ENCODE peak calls at places on chromosomes 3 and 15, in five cellular contexts. D is fibroblast of mammary gland, R is BJ, J is body of pancreas, H is fibroblast of pulmonary artery. Z is an unnamed sample.

GRCh38 chr3:80052271-80052670 is 284.5 kb upstream of the ROBO1 start:
- DNase-seq in R (no peak), D (no peak), J (no peak), H (no peak), Z (peak)

GRCh38 chr15:33915571-33916407 is 52.5 kb upstream of the CHRM5 start:
- DNase-seq in R (no peak), J (no peak), D (peak), H (no peak), Z (peak)

GRCh38 chr3:50184242-50184978 is 7.0 kb upstream of the GNAT1 start:
- DNase-seq in J (no peak), H (no peak), D (no peak), R (no peak), Z (no peak)

GRCh38 chr15:80674245-80674614 is 20.9 kb upstream of the ABHD17C start:
- DNase-seq in J (peak), R (no peak), D (peak), H (peak), Z (no peak)

GRCh38 chr3:48425281-48425812 is 4.5 kb downstream of the PLXNB1 start:
- DNase-seq in R (no peak), D (no peak), H (no peak), J (peak), Z (no peak)

GRCh38 chr3:4580346-4581019 is 87.3 kb downstream of the ITPR1 start:
- DNase-seq in R (no peak), H (no peak), D (no peak), J (no peak), Z (no peak)

GRCh38 chr15:53522878-53523455 is 236.5 kb downstream of the WDR72 start:
- DNase-seq in H (no peak), D (no peak), J (peak), R (no peak), Z (no peak)

GRCh38 chr3:24237971-24238767 is 256.5 kb downstream of the THRB start:
- DNase-seq in R (peak), J (peak), D (peak), H (peak), Z (no peak)

GRCh38 chr15:57726411-57726810 is 19.9 kb downstream of the POLR2M start:
- DNase-seq in J (no peak), D (no peak), R (no peak), H (no peak), Z (no peak)

GRCh38 chr15:70226337-70226980 is 128.7 kb upstream of the TLE3 start:
- DNase-seq in J (no peak), R (no peak), D (no peak), H (no peak), Z (no peak)

GRCh38 chr15:33043636-33044035 is 150.9 kb downstream of the FMN1 start:
- DNase-seq in H (no peak), R (no peak), D (no peak), J (no peak), Z (no peak)

GRCh38 chr15:74978503-74978902 is 16.9 kb upstream of the SCAMP5 start:
- DNase-seq in D (peak), R (no peak), H (peak), J (no peak), Z (no peak)

GRCh38 chr15:69096197-69096596 is 64.2 kb upstream of the GLCE start:
- DNase-seq in H (no peak), J (no peak), D (peak), R (no peak), Z (no peak)

GRCh38 chr15:77409259-77410156 is 10.4 kb downstream of the PEAK1 start:
- DNase-seq in J (no peak), R (no peak), D (no peak), H (no peak), Z (no peak)

GRCh38 chr3:51670053-51670666 is 892 bp upstream of the TEX264 start:
- DNase-seq in D (no peak), R (no peak), H (no peak), J (no peak), Z (peak)
- H3K4me3 ChIP-seq in D (no peak), R (no peak), H (no peak), J (peak), Z (no peak)

GRCh38 chr15:43821505-43821904 is 3.0 kb downstream of the MFAP1 start:
- DNase-seq in D (no peak), J (no peak), R (no peak), H (no peak), Z (no peak)
- H3K4me3 ChIP-seq in D (no peak), J (no peak), R (no peak), H (no peak), Z (no peak)

GRCh38 chr3:122700193-122700592 is 19.6 kb downstream of the PARP14 start:
- DNase-seq in R (no peak), H (no peak), D (no peak), J (no peak), Z (no peak)

GRCh38 chr3:122695927-122696561 is 15.4 kb downstream of the PARP14 start:
- DNase-seq in H (no peak), D (no peak), J (no peak), R (no peak), Z (no peak)

GRCh38 chr3:122692674-122693073 is 12.0 kb downstream of the PARP14 start:
- DNase-seq in R (no peak), J (peak), H (no peak), D (no peak), Z (no peak)

GRCh38 chr3:122694966-122695365 is 14.3 kb downstream of the PARP14 start:
- DNase-seq in D (no peak), H (no peak), R (no peak), J (no peak), Z (no peak)

GRCh38 chr3:122697952-122698625 is 17.4 kb downstream of the PARP14 start:
- DNase-seq in D (no peak), J (no peak), R (no peak), H (no peak), Z (no peak)
- H3K4me3 ChIP-seq in D (no peak), J (no peak), R (no peak), H (no peak), Z (no peak)

GRCh38 chr3:104281713-104282112 is 1085.0 kb upstream of the ALCAM start:
- DNase-seq in H (no peak), D (no peak), R (no peak), J (no peak), Z (no peak)

GRCh38 chr3:104275199-104275598 is 1091.5 kb upstream of the ALCAM start:
- DNase-seq in R (no peak), J (no peak), D (no peak), H (no peak), Z (no peak)

DNA sequence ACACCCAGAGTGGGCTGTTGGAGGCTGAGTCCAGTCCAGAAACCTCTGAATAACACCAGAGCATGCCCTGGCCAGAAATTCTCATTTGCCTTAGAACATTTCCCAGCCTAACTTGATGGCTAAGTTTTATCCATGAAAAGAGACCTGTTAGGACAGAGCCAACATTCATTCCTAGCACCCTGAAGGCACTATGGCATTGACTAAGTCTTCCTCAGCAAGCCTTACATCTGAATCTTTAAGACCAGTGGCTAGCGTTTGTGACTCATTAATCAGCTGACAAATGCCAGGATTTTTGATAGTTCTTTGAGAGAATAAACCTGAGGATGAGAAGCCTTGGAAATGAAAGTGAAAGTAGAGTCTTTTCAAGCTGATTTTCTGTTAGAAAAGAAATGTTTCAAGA is 1087.1 kb upstream of the ALCAM start:
- DNase-seq in D (peak), J (no peak), H (peak), R (no peak), Z (no peak)
- H3K4me3 ChIP-seq in D (no peak), J (no peak), H (peak), R (no peak), Z (no peak)

DNA sequence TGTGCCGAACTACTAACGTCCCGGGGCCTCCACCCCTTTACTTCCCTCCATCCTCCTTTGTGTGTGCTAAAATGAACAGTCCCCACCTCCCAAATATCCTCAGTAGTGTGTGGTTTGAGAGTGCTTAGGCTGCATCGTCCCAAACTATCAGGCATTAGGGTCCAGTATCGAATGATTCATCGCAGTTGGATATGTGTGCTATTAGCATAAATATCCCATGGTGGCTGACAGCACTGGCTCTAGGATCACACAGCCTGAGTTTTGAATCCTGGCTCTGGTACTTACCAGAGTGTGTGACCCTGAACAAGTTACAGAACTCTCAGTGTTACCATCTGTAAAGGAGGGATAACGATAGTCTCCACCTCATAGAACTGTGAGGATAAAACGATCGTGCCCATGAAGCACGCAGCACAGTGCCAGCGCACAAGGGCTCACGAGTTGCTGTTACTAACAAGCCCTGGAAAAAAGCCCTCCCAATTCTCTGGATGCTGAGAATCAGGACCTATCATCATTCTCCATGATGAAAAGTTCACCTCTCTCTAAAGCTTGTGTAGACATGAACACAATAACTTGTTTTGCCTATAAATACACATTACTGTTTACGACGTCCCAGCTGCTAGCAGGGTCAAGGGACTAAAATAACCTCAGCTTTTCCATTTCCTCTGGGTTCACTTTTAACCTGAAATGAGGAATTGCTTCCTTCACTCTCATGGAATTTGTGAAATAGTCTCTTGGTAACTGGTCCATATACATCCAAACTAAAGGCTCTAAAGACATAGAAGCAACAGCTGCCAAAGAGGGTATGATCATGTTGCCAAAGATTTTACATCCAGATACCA is 51.0 kb downstream of the VGLL4 start:
- DNase-seq in D (peak), R (no peak), J (no peak), H (no peak), Z (no peak)
- H3K4me3 ChIP-seq in D (no peak), R (no peak), J (no peak), H (no peak), Z (no peak)

GRCh38 chr3:171806200-171807128 is 3.8 kb downstream of the PLD1 start:
- DNase-seq in R (peak), H (peak), J (no peak), D (peak), Z (no peak)
- H3K4me3 ChIP-seq in R (no peak), H (no peak), J (no peak), D (no peak), Z (no peak)

GRCh38 chr15:31200735-31201151 is 99.2 kb upstream of the TRPM1 start:
- DNase-seq in R (no peak), D (peak), H (peak), J (peak), Z (peak)

GRCh38 chr15:31206386-31207174 is 105.1 kb upstream of the TRPM1 start:
- DNase-seq in H (peak), R (no peak), J (no peak), D (no peak), Z (no peak)

GRCh38 chr15:31207246-31207645 is 105.7 kb upstream of the TRPM1 start:
- DNase-seq in J (no peak), D (no peak), R (no peak), H (no peak), Z (no peak)

GRCh38 chr15:31203999-31204398 is 102.5 kb upstream of the TRPM1 start:
- DNase-seq in J (no peak), D (no peak), R (no peak), H (no peak), Z (no peak)

GRCh38 chr15:31202953-31203352 is 101.4 kb upstream of the TRPM1 start:
- DNase-seq in D (no peak), H (no peak), J (no peak), R (no peak), Z (no peak)
- H3K4me3 ChIP-seq in D (no peak), H (no peak), J (no peak), R (no peak), Z (no peak)

GRCh38 chr15:56343879-56344278 is 21.3 kb upstream of the TEX9 start:
- DNase-seq in J (no peak), H (no peak), D (no peak), R (no peak), Z (no peak)

GRCh38 chr15:56342653-56343052 is 22.6 kb upstream of the TEX9 start:
- DNase-seq in D (peak), H (peak), R (no peak), J (no peak), Z (no peak)

GRCh38 chr15:56349554-56349953 is 15.7 kb upstream of the TEX9 start:
- DNase-seq in R (no peak), J (no peak), H (no peak), D (no peak), Z (no peak)

GRCh38 chr15:56351362-56351761 is 13.9 kb upstream of the TEX9 start:
- DNase-seq in R (no peak), D (no peak), J (no peak), H (no peak), Z (no peak)

DNA sequence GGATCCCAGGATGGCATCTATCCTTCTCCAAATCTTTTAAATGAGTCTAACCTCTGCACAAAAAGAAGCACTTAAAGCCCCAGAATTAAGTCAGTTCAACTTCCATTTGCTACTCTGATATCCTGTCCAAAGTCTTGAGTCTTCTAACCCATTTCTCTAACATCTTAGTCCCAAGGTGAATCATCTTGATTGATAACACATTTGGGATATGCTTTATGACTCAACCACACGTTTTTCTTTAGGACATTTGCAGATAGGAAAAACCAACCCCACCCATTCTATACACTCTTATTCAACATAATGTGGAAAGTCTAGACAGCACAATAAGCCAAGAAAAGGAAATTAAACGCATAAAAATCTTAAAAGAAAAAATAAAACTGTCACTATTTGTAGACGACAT is 18.8 kb upstream of the TEX9 start:
- DNase-seq in J (no peak), R (no peak), H (no peak), D (peak), Z (no peak)
- H3K4me3 ChIP-seq in J (no peak), R (no peak), H (no peak), D (no peak), Z (no peak)

GRCh38 chr3:65884072-65884471 is 154.6 kb downstream of the MAGI1 start:
- DNase-seq in D (no peak), J (no peak), H (no peak), R (no peak), Z (no peak)
- H3K4me3 ChIP-seq in D (no peak), J (no peak), H (no peak), R (no peak), Z (no peak)

Z was measured in mucosa of descending colon.